ENCODE peak calls at places on chromosomes 5 and 9, in five cellular contexts. X is HepG2; O is activated T-helper 1 cell treated with anti-CD3 and anti-CD28 coated beads, Interleukin-2, amount 50 U/mL, for 16 hours; Z is stimulated activated CD8-positive, alpha-beta memory T cell treated with anti-CD3 and anti-CD28 coated beads, Interleukin-12 subunit alpha, Interleukin-12 subunit beta, amount 100 ng/mL, for 1 hour; A is stimulated activated CD4-positive, alpha-beta T cell treated with anti-CD3 and anti-CD28 coated beads, Interleukin-1b, Interleukin-23, amount 100 ng/mL, for 24 hours. P is an unnamed sample.

GRCh38 chr5:32505718-32506117 is 61.2 kb upstream of the ZFR start:
- DNase-seq in X (no peak), O (no peak), Z (no peak), A (no peak), P (peak)

GRCh38 chr5:148416921-148417320 is 33.2 kb downstream of the FBXO38 start:
- DNase-seq in X (no peak), O (no peak), Z (no peak), A (no peak), P (no peak)

GRCh38 chr5:127492854-127493738 is 24.3 kb upstream of the PRRC1 start:
- DNase-seq in X (peak), O (no peak), Z (no peak), A (no peak), P (peak)

GRCh38 chr5:56829137-56829536 is 13.8 kb downstream of the MAP3K1 start:
- DNase-seq in X (no peak), O (peak), Z (peak), A (no peak), P (no peak)

GRCh38 chr5:146048994-146049703 is 56.2 kb downstream of the PLAC8L1 start:
- DNase-seq in X (peak), O (no peak), Z (no peak), A (no peak), P (peak)

GRCh38 chr5:41181691-41182564 is 31.4 kb downstream of the C6 start:
- DNase-seq in X (peak), O (no peak), Z (no peak), A (no peak), P (no peak)

GRCh38 chr5:2295476-2295875 is 412.8 kb upstream of the IRX4 start:
- DNase-seq in X (no peak), O (no peak), Z (no peak), A (no peak), P (no peak)

GRCh38 chr9:27359763-27360162 is 62.8 kb upstream of the EQTN start:
- DNase-seq in X (no peak), O (no peak), Z (no peak), A (no peak), P (no peak)